ENCODE peak calls at places on chromosomes 6 and 20, in four cellular contexts. One of them, this sample, is unnamed.

GRCh38 chr6:156887623-156888269 is 110.6 kb downstream of the ARID1B start:
- DNase-seq in SK-N-SH: no peak
- DNase-seq in K562: peak
- DNase-seq in H1: no peak
- DNase-seq in this sample: no peak

GRCh38 chr6:26025047-26025893 is 62.0 kb upstream of the HFE start:
- DNase-seq in K562: peak
- DNase-seq in SK-N-SH: no peak
- DNase-seq in H1: no peak
- DNase-seq in this sample: no peak

GRCh38 chr20:5078399-5078958 is 41.3 kb downstream of the PCNA start:
- DNase-seq in SK-N-SH: no peak
- DNase-seq in K562: peak
- DNase-seq in H1: no peak
- DNase-seq in this sample: no peak

GRCh38 chr6:84065718-84066290 is 32.2 kb downstream of the MRAP2 start:
- DNase-seq in K562: no peak
- DNase-seq in H1: no peak
- DNase-seq in SK-N-SH: no peak
- DNase-seq in this sample: no peak

GRCh38 chr20:63794614-63795013 is 36.5 kb downstream of the ZBTB46 start:
- DNase-seq in K562: no peak
- DNase-seq in H1: no peak
- DNase-seq in SK-N-SH: no peak
- DNase-seq in this sample: no peak

GRCh38 chr6:18477301-18477941 is 90.3 kb downstream of the RNF144B start:
- DNase-seq in K562: no peak
- DNase-seq in H1: no peak
- DNase-seq in SK-N-SH: no peak
- DNase-seq in this sample: no peak

GRCh38 chr20:17621229-17621968 is 51.5 kb downstream of the DSTN start:
- DNase-seq in H1: no peak
- DNase-seq in SK-N-SH: peak
- DNase-seq in K562: no peak
- DNase-seq in this sample: peak

GRCh38 chr6:53647437-53648094 is 18.0 kb downstream of the KLHL31 start:
- DNase-seq in SK-N-SH: no peak
- DNase-seq in K562: no peak
- DNase-seq in H1: no peak
- DNase-seq in this sample: no peak

GRCh38 chr20:57208198-57208597 is 58.2 kb downstream of the BMP7 start:
- DNase-seq in SK-N-SH: no peak
- DNase-seq in H1: no peak
- DNase-seq in K562: no peak
- DNase-seq in this sample: no peak

GRCh38 chr6:111540971-111541719 is 58.1 kb upstream of the REV3L start:
- DNase-seq in H1: no peak
- DNase-seq in SK-N-SH: peak
- DNase-seq in K562: no peak
- DNase-seq in this sample: no peak

GRCh38 chr6:113082691-113083090 is 735.6 kb downstream of the RFPL4B start:
- DNase-seq in K562: no peak
- DNase-seq in SK-N-SH: no peak
- DNase-seq in H1: no peak
- DNase-seq in this sample: no peak

GRCh38 chr6:136757150-136757549 is 35.1 kb downstream of the MAP3K5 start:
- DNase-seq in SK-N-SH: no peak
- DNase-seq in K562: no peak
- DNase-seq in H1: no peak
- DNase-seq in this sample: no peak

GRCh38 chr6:161204866-161205557 is 68.8 kb downstream of the AGPAT4 start:
- DNase-seq in SK-N-SH: no peak
- DNase-seq in K562: peak
- DNase-seq in H1: no peak
- DNase-seq in this sample: no peak

GRCh38 chr6:92779758-92780157 is 639.6 kb downstream of the EPHA7 start:
- DNase-seq in K562: no peak
- DNase-seq in H1: no peak
- DNase-seq in SK-N-SH: no peak
- DNase-seq in this sample: no peak

GRCh38 chr20:10077081-10077471 is 42.3 kb downstream of the ANKEF1 start:
- DNase-seq in K562: peak
- DNase-seq in H1: no peak
- DNase-seq in SK-N-SH: no peak
- DNase-seq in this sample: peak

GRCh38 chr6:48567016-48567415 is 456.0 kb upstream of the PTCHD4 start:
- DNase-seq in SK-N-SH: no peak
- DNase-seq in K562: no peak
- DNase-seq in H1: no peak
- DNase-seq in this sample: no peak

GRCh38 chr20:8082999-8083398 is 49.1 kb upstream of the PLCB1 start:
- DNase-seq in H1: no peak
- DNase-seq in SK-N-SH: no peak
- DNase-seq in K562: no peak
- DNase-seq in this sample: no peak

GRCh38 chr6:15025416-15025815 is 220.5 kb upstream of the JARID2 start:
- DNase-seq in H1: no peak
- DNase-seq in K562: no peak
- DNase-seq in SK-N-SH: no peak
- DNase-seq in this sample: no peak

GRCh38 chr6:21003780-21004541 is 469.7 kb downstream of the CDKAL1 start:
- DNase-seq in SK-N-SH: peak
- DNase-seq in H1: no peak
- DNase-seq in K562: no peak
- DNase-seq in this sample: no peak

DNA sequence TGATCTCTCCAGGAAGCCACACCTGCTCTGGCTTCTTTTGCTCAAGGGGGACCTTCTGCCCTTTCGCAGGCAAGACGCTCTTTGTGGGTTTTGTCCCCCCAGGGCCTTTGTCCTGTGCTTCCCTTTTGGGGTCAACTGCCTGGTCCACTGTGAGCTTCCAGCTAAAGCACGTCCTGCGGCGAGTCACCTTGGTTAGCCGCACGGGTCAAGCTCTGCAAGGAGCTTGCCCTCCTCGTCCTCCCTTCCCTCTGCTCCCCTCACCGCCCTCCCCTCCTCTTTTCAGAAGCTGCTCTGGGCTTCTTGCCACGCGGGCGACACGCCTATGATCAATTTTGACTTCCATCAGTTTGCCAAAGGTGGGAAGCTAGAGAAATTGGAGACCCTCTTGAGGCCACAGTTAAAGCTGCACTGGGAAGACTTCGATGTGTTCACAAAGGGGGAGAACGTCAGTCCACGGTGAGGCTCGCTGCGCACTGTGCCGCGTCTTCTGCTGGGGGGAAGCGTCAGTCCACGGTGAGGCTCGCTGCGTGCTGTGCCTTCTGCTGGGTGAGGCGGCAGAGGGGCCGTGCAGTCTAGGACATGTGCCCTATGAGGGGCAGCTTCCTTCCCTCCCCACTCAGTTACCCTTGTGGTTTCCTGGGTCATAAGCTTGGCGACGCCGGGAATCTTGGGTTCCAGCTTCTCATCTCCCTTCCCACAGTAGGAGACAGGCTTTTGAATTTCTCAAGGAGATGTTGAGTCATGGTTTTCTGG is 80.2 kb downstream of the SYNJ2 start:
- DNase-seq in SK-N-SH: no peak
- DNase-seq in K562: no peak
- DNase-seq in H1: no peak
- DNase-seq in this sample: no peak
- TF ChIP-seq TEAD4 in SK-N-SH: no peak
- TF ChIP-seq TEAD4 in K562: no peak
- TF ChIP-seq TEAD4 in H1: no peak
- TF ChIP-seq TEAD4 in this sample: no peak

DNA sequence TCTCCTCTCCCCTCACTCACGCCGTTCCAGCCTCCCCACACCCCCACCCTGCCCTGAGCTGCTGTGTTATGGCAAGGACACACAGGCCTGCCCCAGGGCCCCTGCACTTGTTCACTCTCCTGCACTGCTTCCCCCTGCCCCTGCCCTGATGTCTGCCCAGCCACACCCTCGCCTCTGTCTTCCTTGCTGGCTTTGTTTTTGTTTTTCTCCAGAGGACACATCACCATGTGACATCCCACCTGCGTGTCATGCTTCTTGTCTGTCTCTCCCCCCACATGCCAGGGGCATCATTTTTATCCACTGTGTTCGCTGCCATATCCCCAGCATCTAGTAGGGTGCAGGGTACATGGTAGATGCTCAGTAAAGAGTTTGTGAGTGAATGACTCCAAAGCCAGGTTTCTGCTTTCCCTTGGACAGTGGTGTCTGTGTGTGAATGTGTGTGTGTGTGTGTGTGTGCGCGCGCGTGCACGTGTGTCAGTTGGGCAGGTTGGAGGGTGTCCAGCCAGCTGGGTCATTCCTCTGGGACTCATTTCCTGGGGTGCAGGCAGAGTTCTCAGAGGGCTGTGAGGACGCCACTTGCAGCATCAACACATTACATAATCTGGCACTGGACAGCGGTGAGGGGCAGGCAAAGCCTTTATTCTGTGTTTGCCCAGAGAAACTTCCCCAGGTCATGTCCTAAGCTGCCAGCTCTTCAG is 60.6 kb downstream of the STK35 start:
- DNase-seq in SK-N-SH: no peak
- DNase-seq in K562: no peak
- DNase-seq in H1: no peak
- DNase-seq in this sample: no peak
- TF ChIP-seq TEAD4 in SK-N-SH: no peak
- TF ChIP-seq TEAD4 in K562: no peak
- TF ChIP-seq TEAD4 in H1: no peak
- TF ChIP-seq TEAD4 in this sample: no peak

DNA sequence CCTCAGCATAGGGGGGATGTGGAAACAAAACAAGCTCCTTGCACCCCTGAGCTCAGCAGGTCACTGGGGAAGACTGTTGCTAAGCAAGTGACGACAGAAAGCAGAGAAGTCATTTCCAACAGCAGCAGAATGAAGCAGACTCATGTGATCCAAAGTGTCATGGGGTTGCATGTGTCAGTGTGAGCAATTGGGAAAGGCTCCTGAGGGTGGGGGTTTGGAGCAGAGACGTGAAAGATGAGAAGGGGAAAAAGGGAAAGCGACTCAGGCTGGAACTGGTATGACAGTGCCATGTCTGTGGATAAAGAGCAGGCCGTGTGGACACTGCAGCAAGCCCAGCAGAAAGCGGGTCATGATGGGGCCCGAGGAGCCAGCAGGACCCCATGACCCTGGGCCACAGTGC is 363.9 kb downstream of the PREX1 start:
- DNase-seq in H1: no peak
- DNase-seq in K562: no peak
- DNase-seq in SK-N-SH: no peak
- DNase-seq in this sample: no peak
- TF ChIP-seq TEAD4 in H1: no peak
- TF ChIP-seq TEAD4 in K562: no peak
- TF ChIP-seq TEAD4 in SK-N-SH: no peak
- TF ChIP-seq TEAD4 in this sample: no peak

GRCh38 chr20:21302645-21303060 is 478 bp upstream of the XRN2 start:
- DNase-seq in SK-N-SH: no peak
- DNase-seq in K562: no peak
- DNase-seq in H1: no peak
- DNase-seq in this sample: no peak
- TF ChIP-seq TEAD4 in SK-N-SH: no peak
- TF ChIP-seq TEAD4 in K562: no peak
- TF ChIP-seq TEAD4 in H1: no peak
- TF ChIP-seq TEAD4 in this sample: no peak

GRCh38 chr20:49147269-49147668 is 40.9 kb downstream of the STAU1 start:
- DNase-seq in SK-N-SH: no peak
- DNase-seq in H1: no peak
- DNase-seq in K562: no peak
- DNase-seq in this sample: no peak

GRCh38 chr20:49146442-49146841 is 41.7 kb downstream of the STAU1 start:
- DNase-seq in K562: no peak
- DNase-seq in SK-N-SH: no peak
- DNase-seq in H1: no peak
- DNase-seq in this sample: no peak

GRCh38 chr20:49149281-49150045 is 38.7 kb downstream of the STAU1 start:
- DNase-seq in H1: no peak
- DNase-seq in K562: no peak
- DNase-seq in SK-N-SH: no peak
- DNase-seq in this sample: no peak

GRCh38 chr20:49151437-49151836 is 36.7 kb downstream of the STAU1 start:
- DNase-seq in SK-N-SH: no peak
- DNase-seq in K562: no peak
- DNase-seq in H1: no peak
- DNase-seq in this sample: no peak

DNA sequence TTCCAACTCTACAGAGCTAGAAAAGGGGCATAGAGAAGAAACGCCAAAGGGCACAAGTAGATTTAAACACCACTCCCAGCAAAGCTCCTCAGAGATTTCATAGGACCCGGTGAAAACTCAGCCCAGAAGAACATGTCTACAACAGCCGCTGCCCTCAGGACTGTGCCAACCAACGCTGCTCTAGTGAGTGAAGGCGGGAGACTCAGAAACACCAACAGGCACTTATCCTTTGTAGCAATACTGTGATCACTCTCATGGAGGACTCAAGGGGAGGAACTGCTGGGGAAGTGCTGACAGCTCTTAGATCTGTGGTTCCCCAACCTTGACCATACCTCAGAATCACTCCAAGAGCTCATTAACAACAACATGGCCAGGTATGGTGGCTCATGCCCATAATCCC is 39.5 kb downstream of the STAU1 start:
- DNase-seq in H1: no peak
- DNase-seq in SK-N-SH: no peak
- DNase-seq in K562: no peak
- DNase-seq in this sample: no peak
- TF ChIP-seq TEAD4 in H1: no peak
- TF ChIP-seq TEAD4 in SK-N-SH: no peak
- TF ChIP-seq TEAD4 in K562: no peak
- TF ChIP-seq TEAD4 in this sample: no peak

DNA sequence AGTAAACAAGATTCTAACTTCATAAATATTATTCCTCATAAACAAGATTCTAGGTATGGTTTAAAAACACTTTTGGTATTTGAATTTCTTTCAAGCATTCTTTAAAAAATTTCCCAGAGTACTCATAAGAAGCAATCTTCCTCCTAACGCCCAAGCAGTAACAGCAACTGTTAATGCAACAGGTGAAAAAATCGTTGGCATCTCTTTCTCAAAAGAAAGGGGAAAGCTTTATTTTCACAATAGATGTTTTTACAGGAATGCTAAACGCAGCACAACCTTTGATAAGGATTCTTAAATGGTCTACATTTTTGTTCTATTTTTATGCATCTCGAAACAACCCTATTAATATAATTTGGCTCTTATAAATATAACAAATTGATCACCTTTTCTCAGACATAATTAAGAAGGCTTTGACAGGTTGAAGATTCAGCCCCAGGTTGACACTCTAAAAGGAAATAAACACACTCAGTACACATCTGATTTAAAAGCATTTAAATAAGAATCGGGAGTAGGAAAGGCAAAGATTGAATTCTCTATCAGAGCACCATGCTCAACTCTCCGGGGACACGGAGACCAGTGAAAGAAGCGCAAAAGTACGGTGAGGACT is 632 bp downstream of the AHI1 start:
- DNase-seq in H1: no peak
- DNase-seq in SK-N-SH: no peak
- DNase-seq in K562: no peak
- DNase-seq in this sample: no peak
- TF ChIP-seq TEAD4 in H1: no peak
- TF ChIP-seq TEAD4 in SK-N-SH: no peak
- TF ChIP-seq TEAD4 in K562: no peak
- TF ChIP-seq TEAD4 in this sample: no peak

This sample was measured in WTC11.